ENCODE peak calls at places on chromosomes 6 and 20, in eight cellular contexts. Q, S, J, V, F, D, X and K are unnamed samples.

GRCh38 chr20:47124235-47124717 is 229.6 kb downstream of the EYA2 start:
- DNase-seq in Q (no peak), S (peak; percentile 8), J (no peak), V (peak; percentile 35), F (no peak), D (no peak), X (no peak), K (no peak)

GRCh38 chr6:117547688-117548621 is 54.4 kb downstream of the GOPC start:
- DNase-seq in Q (no peak), S (no peak), J (peak; percentile 91), V (peak; percentile 85), F (peak; percentile 65), D (no peak), X (peak; percentile 64), K (peak; percentile 68)

GRCh38 chr6:30107756-30108155 is 5.1 kb downstream of the TRIM31 start:
- DNase-seq in Q (no peak), S (no peak), J (no peak), V (no peak), F (no peak), D (no peak), X (no peak), K (no peak)

GRCh38 chr6:107657755-107658461 is 166.2 kb downstream of the SCML4 start:
- DNase-seq in Q (peak; percentile 85), S (peak; percentile 36), J (peak; percentile 83), V (peak; percentile 75), F (peak; percentile 76), D (peak; percentile 99), X (peak; percentile 81), K (peak; percentile 66)

GRCh38 chr6:81838724-81839425 is 86.4 kb upstream of the TENT5A start:
- DNase-seq in Q (no peak), S (no peak), J (no peak), V (no peak), F (no peak), D (no peak), X (no peak), K (no peak)

GRCh38 chr6:39776581-39776980 is 15.6 kb upstream of the DAAM2 start:
- DNase-seq in Q (no peak), S (no peak), J (no peak), V (no peak), F (no peak), D (no peak), X (no peak), K (no peak)

GRCh38 chr6:77181749-77182148 is 281.5 kb downstream of the HTR1B start:
- DNase-seq in Q (no peak), S (no peak), J (no peak), V (no peak), F (no peak), D (no peak), X (no peak), K (no peak)

GRCh38 chr6:53165333-53165732 is 16.7 kb upstream of the GCM1 start:
- DNase-seq in Q (no peak), S (no peak), J (no peak), V (no peak), F (peak; percentile 60), D (no peak), X (no peak), K (no peak)

GRCh38 chr6:133208183-133208755 is 32.9 kb upstream of the EYA4 start:
- DNase-seq in Q (no peak), S (no peak), J (no peak), V (no peak), F (peak; percentile 49), D (no peak), X (no peak), K (no peak)

GRCh38 chr6:48628316-48628715 is 517.3 kb upstream of the PTCHD4 start:
- DNase-seq in Q (no peak), S (no peak), J (no peak), V (no peak), F (peak; percentile 64), D (no peak), X (no peak), K (peak; percentile 6)

GRCh38 chr6:95110767-95111166 is 466.6 kb upstream of the MANEA start:
- DNase-seq in Q (no peak), S (no peak), J (no peak), V (no peak), F (no peak), D (no peak), X (no peak), K (no peak)

GRCh38 chr20:24676353-24676977 is 207.0 kb downstream of the SYNDIG1 start:
- DNase-seq in Q (peak; percentile 3), S (no peak), J (no peak), V (no peak), F (no peak), D (no peak), X (no peak), K (no peak)

GRCh38 chr6:29927841-29928388 is 14.4 kb upstream of the HLA-A start:
- DNase-seq in Q (no peak), S (no peak), J (no peak), V (no peak), F (no peak), D (no peak), X (no peak), K (no peak)

DNA sequence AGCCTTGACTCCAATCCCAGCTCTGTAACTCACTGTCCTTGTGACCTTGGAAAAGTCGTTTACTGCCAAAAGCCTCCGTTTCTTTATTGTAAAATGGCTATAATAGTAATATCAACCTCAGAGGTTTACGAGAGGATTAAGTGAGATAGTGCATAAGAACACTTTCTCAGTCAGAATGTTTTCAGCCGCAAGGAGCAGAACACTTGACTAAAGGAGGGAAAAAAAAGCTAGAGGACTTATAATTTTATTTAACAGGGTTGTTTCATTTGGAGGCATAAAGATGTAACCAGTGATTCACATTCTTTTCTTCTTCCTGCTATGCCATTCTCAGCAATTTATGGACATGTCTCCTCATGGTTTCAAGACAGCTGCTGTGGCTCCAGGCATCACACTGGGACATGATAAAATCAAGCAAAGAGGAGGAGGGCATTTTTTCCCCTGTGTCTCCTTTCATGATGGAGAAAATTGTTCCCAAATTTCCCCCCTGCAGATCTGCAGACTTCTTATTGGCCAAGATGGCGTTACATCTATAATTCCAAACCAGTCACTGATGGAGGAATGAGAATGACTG is 143.0 kb upstream of the PTPN1 start:
- DNase-seq in Q (no peak), S (no peak), J (no peak), V (no peak), F (no peak), D (no peak), X (no peak), K (no peak)
- H3K4me3 ChIP-seq in Q (no peak overlapping the region), S (no peak overlapping the region), J (no peak overlapping the region), V (no peak overlapping the region), F (no peak overlapping the region), D (no peak overlapping the region), X (no peak overlapping the region), K (no peak overlapping the region)

GRCh38 chr6:49958180-49958579 is 5.8 kb downstream of the DEFB114 start:
- DNase-seq in Q (no peak), S (no peak), J (no peak), V (no peak), F (no peak), D (no peak), X (no peak), K (no peak)

GRCh38 chr6:49951926-49952325 is 12.0 kb downstream of the DEFB114 start:
- DNase-seq in Q (no peak), S (no peak), J (no peak), V (no peak), F (no peak), D (no peak), X (no peak), K (no peak)

GRCh38 chr6:49950415-49950751 is 13.6 kb downstream of the DEFB114 start:
- DNase-seq in Q (no peak), S (no peak), J (no peak), V (no peak), F (no peak), D (no peak), X (no peak), K (no peak)

GRCh38 chr6:49955847-49956246 is 8.1 kb downstream of the DEFB114 start:
- DNase-seq in Q (no peak), S (no peak), J (no peak), V (no peak), F (no peak), D (no peak), X (no peak), K (no peak)
- H3K4me3 ChIP-seq in Q (no peak overlapping the region), S (no peak overlapping the region), J (no peak overlapping the region), V (no peak overlapping the region), F (no peak overlapping the region), D (no peak overlapping the region), X (no peak overlapping the region), K (no peak overlapping the region)

GRCh38 chr20:62212309-62212708 is 7.8 kb downstream of the HRH3 start:
- DNase-seq in Q (no peak), S (no peak), J (no peak), V (no peak), F (no peak), D (no peak), X (no peak), K (no peak)
- H3K4me3 ChIP-seq in Q (no peak overlapping the region), S (no peak overlapping the region), J (no peak overlapping the region), V (no peak overlapping the region), F (no peak overlapping the region), D (no peak overlapping the region), X (no peak overlapping the region), K (no peak overlapping the region)

GRCh38 chr6:33740204-33740608 is 6.5 kb downstream of the IP6K3 start:
- DNase-seq in Q (no peak), S (peak; percentile 34), J (peak; percentile 93), V (peak; percentile 61), F (no peak), D (no peak), X (no peak), K (peak; percentile 54)
- H3K4me3 ChIP-seq in Q (no peak overlapping the region), S (no peak overlapping the region), J (peak overlapping the region; percentile 72), V (no peak overlapping the region), F (no peak overlapping the region), D (no peak overlapping the region), X (no peak overlapping the region), K (no peak overlapping the region)

DNA sequence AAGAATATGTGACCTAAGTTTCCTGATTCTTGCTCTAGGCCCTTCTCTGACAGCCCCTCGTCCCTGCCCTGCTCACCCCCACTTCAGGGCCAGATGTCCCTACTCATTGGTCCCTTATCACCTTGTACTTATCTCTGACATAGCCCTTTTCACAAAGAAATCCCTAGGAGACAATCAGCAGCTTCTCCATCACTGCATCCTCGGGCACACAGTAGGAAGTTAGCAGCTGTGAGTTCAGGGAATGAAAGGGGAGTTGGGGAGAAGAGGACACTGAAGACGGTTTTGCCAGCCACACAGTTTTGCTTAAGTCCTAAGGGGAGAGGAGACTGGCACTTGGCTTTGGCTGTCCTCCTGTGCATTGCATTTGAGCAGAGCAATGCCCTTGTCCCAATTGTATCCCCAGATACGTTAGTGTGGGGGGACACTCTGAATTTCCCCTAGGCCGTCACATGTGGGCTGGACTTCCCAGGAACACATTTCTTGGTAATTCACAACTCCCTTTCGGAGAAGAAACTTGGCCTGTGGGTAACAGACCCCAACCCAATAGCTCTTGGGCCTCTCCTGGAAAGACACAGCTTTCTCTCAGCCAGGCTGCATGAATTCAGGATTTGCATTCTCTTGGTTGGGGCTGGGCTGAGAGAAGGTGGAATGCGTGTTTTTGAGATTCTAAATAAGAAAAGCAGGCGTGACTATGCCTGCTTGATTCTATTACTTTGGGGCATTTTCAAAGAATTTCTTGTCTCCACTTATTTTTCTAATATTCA is 177.6 kb downstream of the UST start:
- DNase-seq in Q (no peak), S (no peak), J (no peak), V (no peak), F (no peak), D (no peak), X (no peak), K (no peak)
- H3K4me3 ChIP-seq in Q (no peak overlapping the region), S (no peak overlapping the region), J (no peak overlapping the region), V (no peak overlapping the region), F (no peak overlapping the region), D (no peak overlapping the region), X (no peak overlapping the region), K (no peak overlapping the region)